ENCODE peak calls at places on chromosomes 11 and 22, in ten cellular contexts. V is CD4-positive, alpha-beta memory T cell; X is GM20000; B is fibroblast of mammary gland; Q is heart left ventricle; P is stimulated activated CD4-positive, alpha-beta T cell treated with anti-CD3 and anti-CD28 coated beads, Interleukin-12 subunit alpha, Interleukin-12 subunit beta, amount 100 ng/mL, for 48 hours; M is CD8-positive, alpha-beta T cell; A is amygdala; U is GM03348; R is GM18507. N is an unnamed sample.

GRCh38 chr11:78655561-78655960 is 80.9 kb upstream of the NARS2 start:
- DNase-seq in V (no peak), X (no peak), B (no peak), Q (no peak), P (no peak), M (no peak), A (no peak), U (no peak), R (no peak), N (no peak)

GRCh38 chr22:45008853-45009751 is 703 bp downstream of the PHF21B start:
- DNase-seq in V (no peak), X (peak; percentile 66), B (peak; percentile 5), Q (no peak), P (no peak), M (no peak), A (no peak), U (peak; percentile 36), R (no peak), N (no peak)

GRCh38 chr11:43947003-43947500 is 4.6 kb downstream of the C11orf96 start:
- DNase-seq in V (no peak), X (no peak), B (peak; percentile 55), Q (no peak), P (no peak), M (no peak), A (no peak), U (no peak), R (no peak), N (no peak)

GRCh38 chr11:1706634-1707400 is 9.8 kb downstream of the KRTAP5-6 start:
- DNase-seq in V (peak; percentile 19), X (no peak), B (peak; percentile 9), Q (no peak), P (no peak), M (no peak), A (no peak), U (no peak), R (no peak), N (no peak)

GRCh38 chr11:18299724-18300123 is 22.2 kb downstream of the HPS5 start:
- DNase-seq in V (no peak), X (no peak), B (no peak), Q (no peak), P (no peak), M (no peak), A (no peak), U (no peak), R (no peak), N (no peak)

GRCh38 chr11:121892863-121893262 is 223.2 kb downstream of the BLID start:
- DNase-seq in V (no peak), X (no peak), B (peak; percentile 56), Q (no peak), P (no peak), M (no peak), A (no peak), U (peak; percentile 38), R (no peak), N (no peak)

GRCh38 chr11:13889566-13890214 is 72.8 kb upstream of the SPON1 start:
- DNase-seq in V (no peak), X (no peak), B (no peak), Q (no peak), P (no peak), M (no peak), A (no peak), U (no peak), R (no peak), N (no peak)

GRCh38 chr11:102313225-102313940 is 3.9 kb upstream of the BIRC3 start:
- DNase-seq in V (no peak), X (no peak), B (no peak), Q (no peak), P (no peak), M (no peak), A (no peak), U (no peak), R (no peak), N (no peak)

GRCh38 chr11:65060913-65061408 is 2.6 kb upstream of the NAALADL1 start:
- DNase-seq in V (no peak), X (no peak), B (peak; percentile 38), Q (no peak), P (no peak), M (no peak), A (no peak), U (no peak), R (no peak), N (no peak)

GRCh38 chr22:20464096-20464614 is 26.5 kb upstream of the SCARF2 start:
- DNase-seq in V (peak; percentile 72), X (no peak), B (no peak), Q (no peak), P (no peak), M (peak; percentile 71), A (no peak), U (no peak), R (peak; percentile 30), N (no peak)

GRCh38 chr11:123145661-123146060 is 49.4 kb downstream of the CLMP start:
- DNase-seq in V (no peak), X (no peak), B (peak; percentile 28), Q (no peak), P (no peak), M (no peak), A (no peak), U (no peak), R (no peak), N (no peak)

GRCh38 chr11:3189193-3189843 is 24.2 kb upstream of the OSBPL5 start:
- DNase-seq in V (no peak), X (no peak), B (no peak), Q (no peak), P (no peak), M (no peak), A (no peak), U (no peak), R (no peak), N (no peak)

GRCh38 chr11:76263657-76264056 is 57.4 kb upstream of the WNT11 start:
- DNase-seq in V (no peak), X (no peak), B (no peak), Q (no peak), P (no peak), M (no peak), A (no peak), U (no peak), R (no peak), N (no peak)

GRCh38 chr11:115134886-115135285 is 369.3 kb downstream of the CADM1 start:
- DNase-seq in V (no peak), X (no peak), B (no peak), Q (no peak), P (no peak), M (no peak), A (no peak), U (no peak), R (no peak), N (no peak)

GRCh38 chr11:19642185-19642591 is 70.4 kb upstream of the NAV2 start:
- DNase-seq in V (no peak), X (no peak), B (peak; percentile 88), Q (no peak), P (no peak), M (no peak), A (no peak), U (peak; percentile 58), R (no peak), N (no peak)

GRCh38 chr22:47663615-47664605 is 901.5 kb downstream of the TBC1D22A start:
- DNase-seq in V (no peak), X (no peak), B (no peak), Q (no peak), P (no peak), M (no peak), A (no peak), U (no peak), R (no peak), N (no peak)

GRCh38 chr22:49010086-49010863 is 817.4 kb downstream of the BRD1 start:
- DNase-seq in V (no peak), X (no peak), B (no peak), Q (no peak), P (no peak), M (no peak), A (no peak), U (no peak), R (no peak), N (no peak)

GRCh38 chr22:27614291-27615007 is 187.1 kb downstream of the MN1 start:
- DNase-seq in V (no peak), X (no peak), B (no peak), Q (no peak), P (no peak), M (no peak), A (no peak), U (peak; percentile 47), R (no peak), N (no peak)

GRCh38 chr11:69393865-69394233 is 87.6 kb upstream of the LINC01488 start:
- DNase-seq in V (no peak), X (no peak), B (no peak), Q (no peak), P (no peak), M (no peak), A (no peak), U (no peak), R (no peak), N (no peak)

GRCh38 chr11:119759324-119759723 is 30.3 kb upstream of the NECTIN1 start:
- DNase-seq in V (no peak), X (no peak), B (peak; percentile 50), Q (no peak), P (no peak), M (no peak), A (no peak), U (peak; percentile 79), R (no peak), N (no peak)

GRCh38 chr22:24128024-24128423 is 53.3 kb upstream of the SUSD2 start:
- DNase-seq in V (no peak), X (no peak), B (no peak), Q (no peak), P (no peak), M (no peak), A (no peak), U (no peak), R (no peak), N (no peak)

GRCh38 chr22:29266564-29267461 is 968 bp downstream of the RHBDD3 start:
- DNase-seq in V (no peak), X (no peak), B (peak; percentile 39), Q (no peak), P (no peak), M (no peak), A (no peak), U (no peak), R (no peak), N (no peak)

GRCh38 chr22:42699281-42699681 is 21.4 kb downstream of the A4GALT start:
- DNase-seq in V (no peak), X (no peak), B (peak; percentile 22), Q (no peak), P (no peak), M (no peak), A (no peak), U (no peak), R (no peak), N (no peak)

GRCh38 chr11:121563900-121564822 is 111.4 kb upstream of the SORL1-AS1 start:
- DNase-seq in V (no peak), X (no peak), B (no peak), Q (no peak), P (no peak), M (no peak), A (no peak), U (peak; percentile 9), R (no peak), N (no peak)

GRCh38 chr11:736431-736830 is 10.8 kb upstream of the TALDO1 start:
- DNase-seq in V (no peak), X (no peak), B (no peak), Q (no peak), P (no peak), M (no peak), A (no peak), U (no peak), R (no peak), N (no peak)

GRCh38 chr11:130001491-130002351 is 914 bp downstream of the PRDM10 start:
- DNase-seq in V (peak; percentile 31), X (no peak), B (peak; percentile 38), Q (peak; percentile 48), P (peak; percentile 37), M (peak; percentile 41), A (no peak), U (peak; percentile 85), R (peak; percentile 2), N (no peak)

GRCh38 chr22:30351226-30351625 is 5.5 kb downstream of the SF3A1 start:
- DNase-seq in V (no peak), X (no peak), B (peak; percentile 64), Q (no peak), P (no peak), M (no peak), A (no peak), U (no peak), R (no peak), N (no peak)

GRCh38 chr11:12893787-12894672 is 115.1 kb upstream of the RASSF10 start:
- DNase-seq in V (peak; percentile 29), X (peak; percentile 46), B (peak; percentile 57), Q (peak; percentile 49), P (peak; percentile 19), M (peak; percentile 50), A (no peak), U (peak; percentile 76), R (peak; percentile 5), N (no peak)

N was measured in GM12878.